ENCODE peak calls at places on chromosomes 3 and 15, in eight cellular contexts. W is Panc1; K is mucosa of descending colon; N is right cardiac atrium; Q is dorsolateral prefrontal cortex; D is choroid plexus epithelial cell; A is CD8-positive, alpha-beta memory T cell; S is fibroblast of lung. B is an unnamed sample.

GRCh38 chr3:143538577-143538981 is 309.7 kb downstream of the SLC9A9 start:
- DNase-seq in N (no peak), Q (no peak), W (no peak), D (peak), S (peak), K (no peak), A (no peak), B (no peak)

GRCh38 chr3:168034152-168034928 is 61.4 kb downstream of the GOLIM4 start:
- DNase-seq in K (no peak), D (peak), A (no peak), S (peak), W (no peak), N (no peak), Q (no peak), B (no peak)

GRCh38 chr3:58062469-58062868 is 54.2 kb downstream of the FLNB start:
- DNase-seq in A (no peak), Q (no peak), W (no peak), K (no peak), S (no peak), N (no peak), D (no peak), B (no peak)

GRCh38 chr15:65421360-65422215 is 1.2 kb downstream of the IGDCC4 start:
- DNase-seq in A (no peak), S (peak), K (peak), Q (peak), W (no peak), D (peak), N (peak), B (peak)

GRCh38 chr3:65412591-65412990 is 626.1 kb downstream of the MAGI1 start:
- DNase-seq in W (no peak), K (peak), Q (no peak), S (no peak), N (peak), D (peak), A (no peak), B (peak)

GRCh38 chr15:69757186-69757585 is 304.6 kb downstream of the RPLP1 start:
- DNase-seq in D (no peak), N (no peak), K (no peak), W (no peak), S (no peak), A (no peak), Q (no peak), B (no peak)

GRCh38 chr3:141547791-141548190 is 61.0 kb downstream of the RASA2 start:
- DNase-seq in S (no peak), K (no peak), Q (no peak), A (no peak), N (no peak), D (no peak), W (no peak), B (no peak)

GRCh38 chr15:44159492-44159891 is 35.6 kb downstream of the FRMD5 start:
- DNase-seq in Q (no peak), N (no peak), K (no peak), A (no peak), W (no peak), D (no peak), S (no peak), B (peak)

GRCh38 chr3:154728285-154728684 is 298.3 kb upstream of the GPR149 start:
- DNase-seq in A (no peak), Q (no peak), S (no peak), D (no peak), W (no peak), K (no peak), N (no peak), B (no peak)

GRCh38 chr3:98807011-98807410 is 43.9 kb downstream of the ST3GAL6 start:
- DNase-seq in K (no peak), W (no peak), Q (no peak), A (no peak), S (no peak), N (no peak), D (peak), B (no peak)

GRCh38 chr3:12138044-12138443 is 20.7 kb downstream of the TIMP4 start:
- DNase-seq in W (no peak), Q (no peak), A (no peak), K (no peak), D (peak), N (peak), S (peak), B (peak)

GRCh38 chr15:38660726-38661125 is 96.1 kb upstream of the RASGRP1 start:
- DNase-seq in W (no peak), N (no peak), K (no peak), A (peak), D (no peak), S (no peak), Q (no peak), B (no peak)

GRCh38 chr3:169280010-169280585 is 383.4 kb downstream of the MECOM start:
- DNase-seq in D (no peak), Q (no peak), N (no peak), W (no peak), A (no peak), K (no peak), S (no peak), B (no peak)

GRCh38 chr3:102207173-102207572 is 227.6 kb upstream of the ZPLD1 start:
- DNase-seq in A (no peak), Q (no peak), K (no peak), S (no peak), W (no peak), N (no peak), D (no peak), B (no peak)

GRCh38 chr3:5136619-5137429 is 14.7 kb downstream of the ARL8B start:
- DNase-seq in W (no peak), N (no peak), Q (no peak), A (peak), K (no peak), D (peak), S (peak), B (no peak)

GRCh38 chr3:17905996-17906395 is 163.6 kb upstream of the TBC1D5 start:
- DNase-seq in D (peak), K (no peak), Q (no peak), S (no peak), W (no peak), N (no peak), A (no peak), B (no peak)

GRCh38 chr3:62500556-62501294 is 127.4 kb upstream of the FEZF2 start:
- DNase-seq in N (no peak), A (no peak), W (no peak), D (no peak), S (no peak), K (no peak), Q (no peak), B (peak)

GRCh38 chr3:139640456-139640855 is 37.3 kb downstream of the NMNAT3 start:
- DNase-seq in S (no peak), A (no peak), K (no peak), D (no peak), Q (no peak), N (no peak), W (no peak), B (no peak)

GRCh38 chr3:42300013-42300412 is 34.0 kb upstream of the CCK start:
- DNase-seq in N (no peak), W (no peak), K (no peak), S (peak), A (no peak), D (peak), Q (no peak), B (no peak)

GRCh38 chr3:72129384-72130094 is 344.6 kb upstream of the PROK2 start:
- DNase-seq in W (no peak), N (no peak), Q (no peak), S (no peak), A (no peak), K (no peak), D (no peak), B (no peak)

GRCh38 chr15:50247819-50248650 is 17.5 kb downstream of the HDC start:
- DNase-seq in Q (no peak), A (peak), N (peak), W (no peak), D (peak), K (peak), S (no peak), B (no peak)

GRCh38 chr3:139974809-139975425 is 39.9 kb downstream of the CLSTN2 start:
- DNase-seq in A (no peak), W (no peak), S (no peak), K (no peak), N (no peak), D (no peak), Q (no peak), B (peak)

GRCh38 chr3:56314842-56315241 is 153.4 kb downstream of the ERC2 start:
- DNase-seq in K (no peak), N (peak), D (peak), Q (no peak), W (no peak), S (peak), A (no peak), B (no peak)

GRCh38 chr3:38644016-38644661 is 5.3 kb downstream of the SCN5A start:
- DNase-seq in K (no peak), D (no peak), A (no peak), N (no peak), W (no peak), Q (no peak), S (no peak), B (no peak)

GRCh38 chr3:158731938-158732855 is at the start of gene RARRES1:
- DNase-seq in D (peak), K (peak), A (no peak), Q (peak), W (no peak), S (peak), N (peak), B (peak)

GRCh38 chr15:35215095-35215494 is 130.0 kb upstream of the NANOGP8 start:
- DNase-seq in Q (no peak), N (no peak), S (no peak), K (no peak), W (no peak), D (no peak), A (no peak), B (no peak)

GRCh38 chr3:72890166-72890925 is 2.5 kb downstream of the GXYLT2 start:
- DNase-seq in D (no peak), N (no peak), K (no peak), Q (no peak), W (no peak), A (no peak), S (no peak), B (no peak)

GRCh38 chr15:51547656-51548055 is 74.9 kb downstream of the DMXL2 start:
- DNase-seq in A (no peak), K (no peak), N (no peak), Q (no peak), W (no peak), D (no peak), S (no peak), B (no peak)

GRCh38 chr3:72533584-72534473 is 314.4 kb downstream of the SHQ1 start:
- DNase-seq in Q (no peak), W (no peak), D (no peak), K (no peak), A (no peak), S (no peak), N (no peak), B (no peak)

GRCh38 chr3:52270252-52270754 is 8.1 kb downstream of the WDR82 start:
- DNase-seq in Q (no peak), W (no peak), D (no peak), A (no peak), K (no peak), S (no peak), N (no peak), B (no peak)

GRCh38 chr3:14488286-14489036 is 51.7 kb downstream of the GRIP2 start:
- DNase-seq in K (no peak), A (no peak), W (no peak), S (no peak), D (no peak), N (no peak), Q (no peak), B (no peak)

GRCh38 chr15:78878356-78878755 is 5.7 kb downstream of the MORF4L1 start:
- DNase-seq in S (peak), Q (no peak), D (peak), N (no peak), K (no peak), A (no peak), W (no peak), B (no peak)

GRCh38 chr15:81046290-81046689 is 45.6 kb downstream of the TLNRD1 start:
- DNase-seq in A (no peak), Q (no peak), N (no peak), S (no peak), D (no peak), K (no peak), W (no peak), B (no peak)

GRCh38 chr15:60580650-60581415 is 101.9 kb upstream of the ICE2 start:
- DNase-seq in A (peak), Q (no peak), D (peak), K (no peak), N (no peak), W (no peak), S (no peak), B (no peak)

GRCh38 chr3:53179580-53179979 is 18.6 kb downstream of the PRKCD start:
- DNase-seq in W (no peak), Q (no peak), D (no peak), A (no peak), N (no peak), S (no peak), K (no peak), B (no peak)

DNA sequence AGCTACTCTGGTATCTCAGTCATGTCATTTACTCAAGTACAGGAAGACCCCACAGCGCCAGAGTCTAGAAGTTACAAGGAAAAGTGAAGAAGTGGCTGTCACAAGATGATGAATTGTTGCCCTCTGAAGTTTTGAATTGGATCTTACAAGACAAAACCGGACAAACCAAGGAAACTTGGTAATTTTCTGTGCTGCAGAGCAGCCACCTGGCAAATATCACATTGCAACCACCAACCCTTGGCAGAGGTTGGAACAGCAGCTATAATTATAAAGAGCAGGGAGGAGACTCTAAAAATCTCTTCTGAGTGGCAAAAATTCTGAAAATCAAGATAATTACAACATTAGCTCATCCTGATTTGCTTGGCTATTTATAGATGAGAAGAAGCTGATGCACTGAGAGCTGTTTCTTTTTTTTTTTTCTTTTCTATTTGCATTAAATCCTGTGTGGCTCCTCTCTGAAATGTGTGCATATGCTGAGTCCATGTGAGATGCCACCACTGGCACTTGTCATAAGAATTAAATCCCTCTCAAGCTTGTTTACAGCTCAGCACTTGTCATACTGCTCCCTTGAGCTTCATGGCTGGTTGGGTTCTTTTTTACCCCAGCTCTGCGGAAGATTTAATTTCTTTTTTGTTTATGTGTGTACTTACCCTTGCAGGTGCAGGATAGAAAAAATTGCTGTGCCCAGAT is 68.0 kb upstream of the MNS1 start:
- DNase-seq in N (no peak), D (no peak), S (no peak), Q (no peak), W (no peak), K (no peak), A (no peak), B (no peak)
- H3K4me3 ChIP-seq in N (no peak), D (no peak), S (no peak), Q (no peak), W (no peak), K (no peak), A (no peak), B (no peak)

DNA sequence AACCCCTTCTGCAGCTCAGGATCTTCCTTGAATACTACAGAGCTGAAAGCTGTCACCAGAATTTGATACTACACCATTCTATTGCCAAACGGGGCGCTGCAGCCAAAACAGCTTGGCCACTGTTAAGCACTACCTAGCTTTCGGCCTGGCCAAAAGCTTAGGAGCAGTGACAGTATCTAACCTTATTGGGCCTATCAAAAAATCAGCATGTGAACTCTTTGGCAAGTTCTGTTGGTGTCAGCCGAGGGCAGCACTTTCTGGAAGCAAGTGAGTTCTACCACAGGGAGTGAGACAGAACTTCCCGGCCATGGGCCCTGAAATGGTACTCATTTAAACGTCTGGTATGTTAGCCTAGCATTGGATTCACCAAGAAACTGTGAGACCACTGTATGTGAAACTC is 16.1 kb upstream of the GYG1 start:
- DNase-seq in W (no peak), A (no peak), D (no peak), K (no peak), N (peak), S (peak), Q (no peak), B (no peak)
- H3K4me3 ChIP-seq in W (no peak), A (no peak), D (no peak), K (no peak), N (peak), S (peak), Q (no peak), B (no peak)

GRCh38 chr15:76139368-76140068 is 79.7 kb downstream of the TMEM266 start:
- DNase-seq in S (peak), W (peak), D (peak), N (peak), K (no peak), A (peak), Q (peak), B (peak)
- H3K4me3 ChIP-seq in S (no peak), W (no peak), D (peak), N (no peak), K (no peak), A (no peak), Q (no peak), B (no peak)

DNA sequence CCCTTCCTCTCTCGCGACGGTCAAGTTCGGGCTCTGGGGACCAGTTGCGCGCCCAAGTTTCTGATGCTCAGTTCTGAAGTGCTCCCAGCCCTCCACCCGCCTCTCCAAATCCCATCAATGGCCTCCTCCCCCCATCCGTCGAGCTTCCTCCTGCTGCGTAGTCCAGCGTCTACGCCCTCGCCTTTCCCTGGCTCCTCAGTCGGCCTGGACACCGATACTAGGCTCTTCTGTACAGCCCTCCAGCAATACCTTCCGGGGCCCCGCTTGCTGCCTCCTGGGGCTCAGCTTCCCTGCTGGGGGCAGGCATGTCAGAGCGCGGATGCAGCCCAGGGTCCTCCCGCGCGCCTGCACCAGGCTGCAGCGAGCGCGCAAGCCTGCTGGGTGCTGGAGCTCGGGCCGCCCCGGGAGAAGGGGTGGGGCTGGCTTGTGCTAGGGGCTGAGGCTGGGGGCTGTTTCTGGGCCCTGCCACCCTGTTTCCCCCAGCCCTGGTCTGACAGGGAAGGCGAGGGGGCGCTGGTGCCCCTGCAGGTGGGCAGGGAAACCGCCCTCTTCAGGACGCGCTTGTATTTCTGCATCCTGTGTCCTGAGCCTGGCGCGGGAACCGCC is 353.3 kb upstream of the SUCLG2 start:
- DNase-seq in S (no peak), K (peak), W (no peak), D (no peak), Q (peak), A (peak), N (peak), B (peak)
- H3K4me3 ChIP-seq in S (no peak), K (no peak), W (no peak), D (no peak), Q (peak), A (peak), N (no peak), B (peak)

GRCh38 chr15:31435256-31435781 is 108.7 kb downstream of the KLF13 start:
- DNase-seq in N (peak), K (peak), S (peak), A (peak), D (peak), Q (peak), W (no peak), B (peak)
- H3K4me3 ChIP-seq in N (peak), K (no peak), S (peak), A (peak), D (peak), Q (peak), W (no peak), B (no peak)

GRCh38 chr15:22890296-22890695 is 51.8 kb downstream of the NIPA2 start:
- DNase-seq in Q (no peak), K (no peak), S (no peak), N (no peak), W (no peak), A (no peak), D (no peak), B (no peak)

GRCh38 chr15:22893881-22894280 is 55.4 kb downstream of the NIPA2 start:
- DNase-seq in N (no peak), A (no peak), W (no peak), D (no peak), K (no peak), Q (no peak), S (no peak), B (no peak)

GRCh38 chr15:22892333-22892732 is 53.9 kb downstream of the NIPA2 start:
- DNase-seq in N (no peak), W (no peak), K (no peak), S (no peak), A (no peak), Q (no peak), D (no peak), B (no peak)

GRCh38 chr15:22893081-22893480 is 54.6 kb downstream of the NIPA2 start:
- DNase-seq in N (no peak), A (no peak), Q (no peak), D (no peak), S (no peak), W (no peak), K (no peak), B (no peak)

GRCh38 chr15:22891426-22892210 is 53.2 kb downstream of the NIPA2 start:
- DNase-seq in S (no peak), A (no peak), Q (no peak), N (no peak), K (no peak), W (no peak), D (no peak), B (no peak)
- H3K4me3 ChIP-seq in S (no peak), A (no peak), Q (no peak), N (no peak), K (no peak), W (no peak), D (no peak), B (no peak)

GRCh38 chr3:127135241-127136023 is 57.5 kb upstream of the PRR23E start:
- DNase-seq in A (no peak), N (peak), S (no peak), Q (peak), K (no peak), W (no peak), D (peak), B (peak)
- H3K4me3 ChIP-seq in A (no peak), N (no peak), S (no peak), Q (peak), K (no peak), W (peak), D (peak), B (peak)

GRCh38 chr3:129180461-129180860 is 3.2 kb downstream of the CNBP start:
- DNase-seq in D (no peak), S (no peak), N (no peak), Q (no peak), A (no peak), K (no peak), W (no peak), B (no peak)
- H3K4me3 ChIP-seq in D (no peak), S (peak), N (peak), Q (peak), A (peak), K (no peak), W (peak), B (no peak)

GRCh38 chr15:41796457-41796856 is 22.2 kb downstream of the MAPKBP1 start:
- DNase-seq in K (no peak), W (no peak), D (peak), N (no peak), Q (no peak), S (peak), A (no peak), B (no peak)
- H3K4me3 ChIP-seq in K (no peak), W (no peak), D (no peak), N (no peak), Q (no peak), S (no peak), A (no peak), B (no peak)

B was measured in WERI-Rb-1.